ENCODE peak calls at places on chromosome 7, in five cellular contexts. H, L, I, D and Q are unnamed samples.

GRCh38 chr7:158150234-158150633 is 437.4 kb downstream of the PTPRN2 start:
- DNase-seq in H (no peak), L (no peak), D (no peak), I (no peak), Q (no peak)

GRCh38 chr7:83005410-83005809 is 157.3 kb downstream of the PCLO start:
- DNase-seq in H (no peak), D (no peak), I (no peak), L (no peak), Q (no peak)

GRCh38 chr7:155962191-155962967 is 150.1 kb upstream of the SHH start:
- DNase-seq in H (no peak), I (no peak), D (peak; percentile 19), L (no peak), Q (no peak)

GRCh38 chr7:37069336-37069735 is 345.0 kb upstream of the AOAH start:
- DNase-seq in D (no peak), L (no peak), H (no peak), I (no peak), Q (no peak)

GRCh38 chr7:35839860-35840854 is 39.3 kb downstream of the SEPTIN7 start:
- DNase-seq in D (no peak), H (no peak), I (no peak), L (no peak), Q (no peak)

GRCh38 chr7:516606-517456 is 2.8 kb downstream of the PDGFA start:
- DNase-seq in L (no peak), H (no peak), I (no peak), D (no peak), Q (no peak)

GRCh38 chr7:90574136-90574819 is 21.8 kb upstream of the CDK14 start:
- DNase-seq in D (no peak), H (no peak), I (no peak), L (no peak), Q (no peak)

GRCh38 chr7:155230169-155230593 is 67.5 kb upstream of the INSIG1 start:
- DNase-seq in H (no peak), D (no peak), I (no peak), L (peak; percentile 83), Q (no peak)

GRCh38 chr7:47776335-47776734 is 171.9 kb downstream of the PKD1L1 start:
- DNase-seq in I (no peak), D (no peak), L (no peak), H (no peak), Q (no peak)

GRCh38 chr7:6221340-6222319 is 50.8 kb downstream of the CYTH3 start:
- DNase-seq in I (peak; percentile 60), H (no peak), D (peak; percentile 15), L (no peak), Q (no peak)